ENCODE peak calls at places on chromosomes 12 and 14, in five cellular contexts. One of them, this sample, is unnamed.

GRCh38 chr12:19200261-19200660 is 70.7 kb downstream of the PLEKHA5 start:
- DNase-seq in neuronal stem cell: no peak
- DNase-seq in stomach: no peak
- DNase-seq in colonic mucosa: no peak
- DNase-seq in cardiac fibroblast: no peak
- DNase-seq in this sample: no peak

GRCh38 chr12:130948136-130948535 is 5.6 kb upstream of the ADGRD1 start:
- DNase-seq in colonic mucosa: no peak
- DNase-seq in stomach: no peak
- DNase-seq in cardiac fibroblast: no peak
- DNase-seq in neuronal stem cell: no peak
- DNase-seq in this sample: no peak

GRCh38 chr12:19771858-19772257 is 332.6 kb downstream of the AEBP2 start:
- DNase-seq in cardiac fibroblast: peak
- DNase-seq in neuronal stem cell: no peak
- DNase-seq in colonic mucosa: no peak
- DNase-seq in stomach: no peak
- DNase-seq in this sample: no peak

GRCh38 chr12:98211914-98212695 is 303.3 kb upstream of the TMPO start:
- DNase-seq in cardiac fibroblast: peak
- DNase-seq in colonic mucosa: no peak
- DNase-seq in stomach: no peak
- DNase-seq in neuronal stem cell: no peak
- DNase-seq in this sample: no peak

GRCh38 chr14:68231832-68232642 is 412.5 kb downstream of the RAD51B start:
- DNase-seq in colonic mucosa: no peak
- DNase-seq in stomach: no peak
- DNase-seq in neuronal stem cell: no peak
- DNase-seq in cardiac fibroblast: peak
- DNase-seq in this sample: no peak

GRCh38 chr14:69263364-69263763 is 3.4 kb downstream of the GALNT16 start:
- DNase-seq in neuronal stem cell: no peak
- DNase-seq in colonic mucosa: no peak
- DNase-seq in cardiac fibroblast: peak
- DNase-seq in stomach: no peak
- DNase-seq in this sample: peak

GRCh38 chr12:34333337-34333736 is 311.0 kb downstream of the ALG10 start:
- DNase-seq in stomach: no peak
- DNase-seq in neuronal stem cell: no peak
- DNase-seq in cardiac fibroblast: no peak
- DNase-seq in colonic mucosa: no peak
- DNase-seq in this sample: no peak

GRCh38 chr12:15823360-15824128 is 34.4 kb upstream of the EPS8 start:
- DNase-seq in colonic mucosa: no peak
- DNase-seq in cardiac fibroblast: no peak
- DNase-seq in stomach: no peak
- DNase-seq in neuronal stem cell: no peak
- DNase-seq in this sample: no peak

GRCh38 chr14:85195872-85196477 is 334.0 kb upstream of the FLRT2 start:
- DNase-seq in cardiac fibroblast: peak
- DNase-seq in stomach: no peak
- DNase-seq in colonic mucosa: no peak
- DNase-seq in neuronal stem cell: no peak
- DNase-seq in this sample: no peak

GRCh38 chr12:130391186-130391585 is 53.5 kb downstream of the PIWIL1 start:
- DNase-seq in cardiac fibroblast: no peak
- DNase-seq in colonic mucosa: no peak
- DNase-seq in stomach: no peak
- DNase-seq in neuronal stem cell: no peak
- DNase-seq in this sample: no peak

GRCh38 chr12:29688914-29689313 is 94.8 kb downstream of the TMTC1 start:
- DNase-seq in neuronal stem cell: no peak
- DNase-seq in colonic mucosa: no peak
- DNase-seq in cardiac fibroblast: no peak
- DNase-seq in stomach: no peak
- DNase-seq in this sample: no peak

GRCh38 chr12:41507286-41507685 is 319.2 kb downstream of the PDZRN4 start:
- DNase-seq in neuronal stem cell: no peak
- DNase-seq in stomach: no peak
- DNase-seq in cardiac fibroblast: no peak
- DNase-seq in colonic mucosa: no peak
- DNase-seq in this sample: no peak

GRCh38 chr12:49346659-49347306 is at the start of gene DNAJC22:
- DNase-seq in neuronal stem cell: no peak
- DNase-seq in cardiac fibroblast: no peak
- DNase-seq in colonic mucosa: peak
- DNase-seq in stomach: peak
- DNase-seq in this sample: peak

GRCh38 chr14:60723218-60724079 is 702 bp downstream of the SIX4 start:
- DNase-seq in cardiac fibroblast: peak
- DNase-seq in colonic mucosa: peak
- DNase-seq in neuronal stem cell: peak
- DNase-seq in stomach: peak
- DNase-seq in this sample: peak

GRCh38 chr12:76890407-76891143 is 11.8 kb upstream of the CSRP2 start:
- DNase-seq in colonic mucosa: no peak
- DNase-seq in neuronal stem cell: no peak
- DNase-seq in cardiac fibroblast: no peak
- DNase-seq in stomach: no peak
- DNase-seq in this sample: no peak

GRCh38 chr14:64465856-64466554 is 706 bp downstream of the AKAP5 start:
- DNase-seq in colonic mucosa: peak
- DNase-seq in stomach: no peak
- DNase-seq in neuronal stem cell: peak
- DNase-seq in cardiac fibroblast: peak
- DNase-seq in this sample: peak

GRCh38 chr12:34345801-34346200 is 323.5 kb downstream of the ALG10 start:
- DNase-seq in neuronal stem cell: no peak
- DNase-seq in cardiac fibroblast: no peak
- DNase-seq in colonic mucosa: no peak
- DNase-seq in stomach: no peak
- DNase-seq in this sample: no peak

GRCh38 chr14:99838555-99839193 is 45.5 kb downstream of the EML1 start:
- DNase-seq in cardiac fibroblast: peak
- DNase-seq in neuronal stem cell: peak
- DNase-seq in stomach: no peak
- DNase-seq in colonic mucosa: no peak
- DNase-seq in this sample: no peak

This sample was measured in mucosa of descending colon.